ENCODE peak calls at places on chromosomes 16 and 17, in nine cellular contexts. H is HCT116, S is sigmoid colon, Z is suprapubic skin, O is transverse colon, V is H1, K is spleen, D is GM12878, X is HepG2. Q is an unnamed sample.

GRCh38 chr16:84553873-84554399 is 49.5 kb upstream of the MEAK7 start:
- DNase-seq in H (no peak), S (no peak), Z (no peak), O (no peak), V (no peak), K (peak), D (no peak), X (no peak), Q (no peak)

GRCh38 chr16:50625374-50625773 is 55.7 kb downstream of the SNX20 start:
- DNase-seq in H (no peak), S (no peak), Z (no peak), O (no peak), V (no peak), K (no peak), D (no peak), X (no peak), Q (no peak)

GRCh38 chr16:57422026-57422944 is 17.7 kb downstream of the CCL17 start:
- DNase-seq in H (no peak), S (peak), Z (no peak), O (peak), V (peak), K (no peak), D (no peak), X (peak), Q (no peak)

GRCh38 chr16:68070249-68070725 is 14.9 kb upstream of the NFATC3 start:
- DNase-seq in H (no peak), S (no peak), Z (no peak), O (no peak), V (peak), K (no peak), D (no peak), X (no peak), Q (no peak)

GRCh38 chr17:71438631-71439146 is 682.1 kb upstream of the SOX9 start:
- DNase-seq in H (peak), S (no peak), Z (no peak), O (no peak), V (no peak), K (no peak), D (no peak), X (peak), Q (peak)

GRCh38 chr16:66609139-66609510 is 4.6 kb downstream of the CMTM3 start:
- DNase-seq in H (no peak), S (no peak), Z (no peak), O (no peak), V (no peak), K (no peak), D (no peak), X (no peak), Q (no peak)

GRCh38 chr17:38587956-38588771 is 17.6 kb downstream of the SRCIN1 start:
- DNase-seq in H (no peak), S (no peak), Z (no peak), O (no peak), V (no peak), K (no peak), D (no peak), X (no peak), Q (no peak)

GRCh38 chr17:27990979-27991378 is 51.5 kb upstream of the NLK start:
- DNase-seq in H (no peak), S (no peak), Z (no peak), O (no peak), V (no peak), K (no peak), D (no peak), X (no peak), Q (no peak)

GRCh38 chr16:85436207-85436606 is 176.9 kb upstream of the GSE1 start:
- DNase-seq in H (no peak), S (no peak), Z (no peak), O (no peak), V (no peak), K (no peak), D (no peak), X (no peak), Q (no peak)

GRCh38 chr16:75460441-75460840 is 4.0 kb downstream of the TMEM170A start:
- DNase-seq in H (no peak), S (no peak), Z (no peak), O (no peak), V (no peak), K (peak), D (no peak), X (no peak), Q (no peak)

GRCh38 chr17:33562792-33563191 is 269.7 kb upstream of the ASIC2 start:
- DNase-seq in H (no peak), S (no peak), Z (no peak), O (no peak), V (no peak), K (no peak), D (no peak), X (no peak), Q (no peak)

GRCh38 chr17:49567104-49567521 is 8.6 kb upstream of the NXPH3 start:
- DNase-seq in H (no peak), S (no peak), Z (no peak), O (no peak), V (no peak), K (peak), D (no peak), X (no peak), Q (no peak)
- TF ChIP-seq POLR2AphosphoS5 in H (no peak), S (no peak), Z (no peak), O (no peak), V (no peak), K (no peak), D (no peak), X (no peak), Q (no peak)

GRCh38 chr17:74749262-74750038 is 1.0 kb downstream of the NHERF1 start:
- DNase-seq in H (no peak), S (no peak), Z (no peak), O (peak), V (no peak), K (peak), D (no peak), X (no peak), Q (peak)
- TF ChIP-seq CTCF in H (no peak), S (no peak), Z (no peak), O (peak), V (no peak), K (no peak), D (no peak), X (no peak), Q (no peak)

DNA sequence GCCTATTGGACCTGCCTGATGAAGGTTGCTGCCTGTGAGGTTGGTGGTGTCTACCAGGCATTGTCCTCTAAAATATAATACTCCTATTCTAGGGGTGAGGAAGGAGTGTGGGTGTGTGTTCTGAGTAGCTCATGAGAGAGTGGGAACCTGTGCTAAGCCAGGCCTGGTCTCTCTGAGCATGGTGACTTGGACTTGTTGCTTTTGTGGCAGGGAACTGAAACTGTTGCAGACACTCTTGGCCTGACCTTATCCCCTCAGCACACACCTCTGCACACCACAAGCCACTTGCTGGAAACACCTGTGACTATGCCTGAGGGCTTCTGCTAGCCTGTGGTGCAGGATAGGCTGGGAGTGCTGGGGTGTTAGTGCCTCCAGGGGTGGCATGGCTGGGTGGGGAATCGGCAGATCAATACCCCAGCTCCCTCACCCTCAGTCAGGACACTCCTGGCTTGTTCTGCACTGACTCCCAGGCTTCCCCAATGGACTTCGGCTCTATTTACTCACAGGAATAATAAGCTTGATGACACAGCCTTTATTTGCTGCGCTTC is 29.9 kb downstream of the PLCG2 start:
- DNase-seq in H (no peak), S (no peak), Z (no peak), O (peak), V (no peak), K (peak), D (peak), X (peak), Q (no peak)
- TF ChIP-seq POLR2AphosphoS5 in H (no peak), S (no peak), Z (no peak), O (no peak), V (no peak), K (peak), D (peak), X (no peak), Q (no peak)

DNA sequence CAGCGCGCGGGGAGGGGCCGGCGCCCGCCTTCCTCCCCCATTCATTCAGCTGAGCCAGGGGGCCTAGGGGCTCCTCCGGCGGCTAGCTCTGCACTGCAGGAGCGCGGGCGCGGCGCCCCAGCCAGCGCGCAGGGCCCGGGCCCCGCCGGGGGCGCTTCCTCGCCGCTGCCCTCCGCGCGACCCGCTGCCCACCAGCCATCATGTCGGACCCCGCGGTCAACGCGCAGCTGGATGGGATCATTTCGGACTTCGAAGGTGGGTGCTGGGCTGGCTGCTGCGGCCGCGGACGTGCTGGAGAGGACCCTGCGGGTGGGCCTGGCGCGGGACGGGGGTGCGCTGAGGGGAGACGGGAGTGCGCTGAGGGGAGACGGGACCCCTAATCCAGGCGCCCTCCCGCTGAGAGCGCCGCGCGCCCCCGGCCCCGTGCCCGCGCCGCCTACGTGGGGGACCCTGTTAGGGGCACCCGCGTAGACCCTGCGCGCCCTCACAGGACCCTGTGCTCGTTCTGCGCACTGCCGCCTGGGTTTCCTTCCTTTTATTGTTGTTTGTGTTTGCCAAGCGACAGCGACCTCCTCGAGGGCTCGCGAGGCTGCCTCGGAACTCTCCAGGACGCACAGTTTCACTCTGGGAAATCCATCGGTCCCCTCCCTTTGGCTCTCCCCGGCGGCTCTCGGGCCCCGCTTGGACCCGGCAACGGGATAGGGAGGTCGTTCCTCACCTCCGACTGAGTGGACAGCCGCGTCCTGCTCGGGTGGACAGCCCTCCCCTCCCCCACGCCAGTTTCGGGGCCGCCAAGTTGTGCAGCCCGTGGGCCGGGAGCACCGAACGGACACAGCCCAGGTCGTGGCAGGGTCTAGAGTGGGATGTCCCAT is 232.8 kb downstream of the SEC14L1 start:
- DNase-seq in H (no peak), S (peak), Z (no peak), O (peak), V (peak), K (peak), D (no peak), X (no peak), Q (peak)
- TF ChIP-seq CTCF in H (no peak), S (no peak), Z (no peak), O (no peak), V (no peak), K (no peak), D (no peak), X (no peak), Q (no peak)

GRCh38 chr17:58329035-58329807 is 626 bp upstream of the TSPOAP1 start:
- DNase-seq in H (no peak), S (no peak), Z (no peak), O (peak), V (peak), K (peak), D (peak), X (peak), Q (no peak)
- TF ChIP-seq POLR2AphosphoS5 in H (no peak), S (peak), Z (no peak), O (no peak), V (no peak), K (peak), D (peak), X (no peak), Q (peak)